ENCODE peak calls at places on chromosomes 1 and 21, in nine cellular contexts. Z is prostate gland, V is GM23338, S is sigmoid colon, N is stomach, W is vagina, C is transverse colon, H is HL-60, R is Panc1. B is an unnamed sample.

GRCh38 chr1:117342397-117342796 is 24.9 kb upstream of the MAN1A2 start:
- DNase-seq in Z (no peak), S (no peak), V (no peak), W (no peak), C (no peak), H (no peak), N (no peak), R (no peak), B (no peak)

GRCh38 chr1:38476111-38476783 is 383.3 kb downstream of the RRAGC start:
- DNase-seq in S (no peak), V (peak; percentile 75), R (no peak), C (no peak), W (peak; percentile 27), H (no peak), Z (no peak), N (no peak), B (no peak)

GRCh38 chr1:161840363-161840762 is 74.2 kb downstream of the ATF6 start:
- DNase-seq in N (no peak), V (no peak), Z (no peak), C (no peak), W (no peak), S (no peak), R (no peak), H (no peak), B (no peak)

GRCh38 chr1:15076807-15077206 is 76.7 kb upstream of the TMEM51 start:
- DNase-seq in W (no peak), Z (no peak), S (no peak), N (no peak), H (no peak), C (no peak), R (no peak), V (no peak), B (no peak)

GRCh38 chr1:223289621-223290020 is 74.4 kb downstream of the SUSD4 start:
- DNase-seq in C (no peak), W (no peak), N (no peak), V (no peak), H (no peak), S (no peak), R (no peak), Z (no peak), B (no peak)

GRCh38 chr1:27137022-27137542 is 17.8 kb downstream of the SLC9A1 start:
- DNase-seq in N (peak; percentile 74), W (no peak), S (peak; percentile 76), R (no peak), C (peak; percentile 67), V (peak; percentile 55), Z (no peak), H (peak; percentile 95), B (peak; percentile 42)

GRCh38 chr1:211643324-211644212 is 31.9 kb downstream of the NEK2 start:
- DNase-seq in R (no peak), Z (peak; percentile 82), V (no peak), C (peak; percentile 77), S (no peak), W (no peak), H (no peak), N (peak; percentile 86), B (peak; percentile 89)

GRCh38 chr1:89254658-89255287 is 17.9 kb downstream of the GBP5 start:
- DNase-seq in R (no peak), W (no peak), C (no peak), N (no peak), V (no peak), H (no peak), S (no peak), Z (no peak), B (no peak)

GRCh38 chr1:117067528-117068370 is 7.6 kb downstream of the TTF2 start:
- DNase-seq in S (peak; percentile 79), N (peak; percentile 65), H (peak; percentile 43), W (no peak), V (peak; percentile 64), Z (peak; percentile 34), R (no peak), C (peak; percentile 51), B (no peak)

GRCh38 chr1:51326839-51327238 is 3.5 kb downstream of the TTC39A start:
- DNase-seq in C (no peak), H (no peak), N (no peak), V (no peak), S (no peak), Z (no peak), R (no peak), W (no peak), B (no peak)

GRCh38 chr1:52670599-52670998 is 27.5 kb downstream of the COA7 start:
- DNase-seq in V (no peak), H (no peak), C (no peak), Z (no peak), S (no peak), N (no peak), W (no peak), R (no peak), B (no peak)

GRCh38 chr21:20260124-20260523 is 738.1 kb upstream of the NCAM2 start:
- DNase-seq in C (no peak), H (no peak), V (no peak), W (no peak), S (no peak), N (no peak), Z (no peak), R (no peak), B (no peak)
- H3K4me3 ChIP-seq in C (no peak overlapping the region), H (no peak overlapping the region), V (no peak overlapping the region), W (no peak overlapping the region), S (no peak overlapping the region), N (no peak overlapping the region), Z (no peak overlapping the region), R (no peak overlapping the region), B (no peak overlapping the region)

GRCh38 chr1:167628754-167629515 is 1.1 kb upstream of the RCSD1 start:
- DNase-seq in C (no peak), R (no peak), S (no peak), V (peak; percentile 43), N (no peak), Z (no peak), H (no peak), W (peak; percentile 70), B (no peak)

GRCh38 chr1:167627865-167628641 is 2.0 kb upstream of the RCSD1 start:
- DNase-seq in R (no peak), V (no peak), C (peak; percentile 67), W (no peak), N (peak; percentile 60), Z (no peak), S (no peak), H (peak; percentile 95), B (no peak)

GRCh38 chr1:167625040-167625823 is 4.8 kb upstream of the RCSD1 start:
- DNase-seq in V (no peak), N (no peak), S (no peak), C (no peak), Z (no peak), R (no peak), W (no peak), H (no peak), B (no peak)

GRCh38 chr1:167629681-167630567 is at the start of gene RCSD1:
- DNase-seq in Z (no peak), W (peak; percentile 62), H (peak; percentile 75), S (no peak), V (peak; percentile 45), C (peak; percentile 56), N (peak; percentile 47), R (no peak), B (no peak)

GRCh38 chr1:167627615-167627864 is 2.5 kb upstream of the RCSD1 start:
- DNase-seq in V (no peak), R (no peak), C (no peak), N (no peak), H (peak; percentile 75), W (no peak), S (no peak), Z (no peak), B (no peak)
- H3K27me3 ChIP-seq in V (peaks cover 48% of the 10 kb centered on the region), R (no peaks in the 10 kb centered on the region), C (peaks cover 22% of the 10 kb centered on the region), N (peaks cover 18% of the 10 kb centered on the region), H (no peaks in the 10 kb centered on the region), W (no peaks in the 10 kb centered on the region), S (no peaks in the 10 kb centered on the region), Z (no peaks in the 10 kb centered on the region), B (no peaks in the 10 kb centered on the region)

DNA sequence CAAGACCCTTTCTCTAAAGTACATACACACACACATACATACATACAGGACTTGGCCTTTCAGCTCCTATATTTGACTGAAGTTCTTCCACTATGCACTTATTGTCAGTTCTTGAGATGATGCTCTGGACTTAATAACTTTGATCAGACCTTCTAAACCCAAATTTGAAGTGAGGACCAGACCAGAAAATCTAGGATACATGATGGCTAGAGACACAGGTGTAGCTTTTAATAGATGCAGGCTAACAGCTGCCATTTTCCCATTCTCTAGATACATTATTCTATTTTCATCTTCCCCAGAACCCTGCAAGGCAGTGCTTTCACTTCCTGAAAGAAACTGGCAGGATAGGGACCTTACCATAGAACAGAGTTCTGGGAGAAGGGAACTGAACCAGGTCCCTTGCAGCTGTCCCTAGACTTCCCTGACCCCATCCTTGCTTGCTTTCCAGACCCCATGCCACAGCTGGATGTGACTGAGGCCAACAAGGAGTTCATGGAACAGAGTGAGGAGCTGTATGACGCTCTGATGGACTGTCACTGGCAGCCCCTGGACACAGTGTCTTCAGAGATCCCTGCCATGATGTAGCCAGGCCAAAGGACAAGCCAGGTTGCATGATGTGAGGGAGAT is 14.9 kb upstream of the RAB42 start:
- DNase-seq in S (no peak), R (no peak), V (peak; percentile 17), N (no peak), W (no peak), C (no peak), Z (no peak), H (peak; percentile 4), B (no peak)
- TF ChIP-seq POLR2AphosphoS5 in S (no peak), R (peak; percentile 21), V (peak; percentile 84), N (no peak), W (no peak), C (no peak), Z (no peak), H (peak; percentile 82), B (no peak)

GRCh38 chr1:3746784-3747521 is 5.3 kb upstream of the CCDC27 start:
- DNase-seq in R (peak; percentile 28), N (peak; percentile 93), V (peak; percentile 95), Z (peak; percentile 72), H (peak; percentile 81), S (peak; percentile 93), C (peak; percentile 87), W (no peak), B (peak; percentile 78)

GRCh38 chr1:3747522-3747848 is 4.8 kb upstream of the CCDC27 start:
- DNase-seq in N (no peak), Z (no peak), R (no peak), S (no peak), W (no peak), V (no peak), H (no peak), C (no peak), B (no peak)

GRCh38 chr1:3749512-3749911 is 2.7 kb upstream of the CCDC27 start:
- DNase-seq in W (no peak), C (no peak), V (no peak), Z (no peak), R (no peak), N (no peak), S (no peak), H (no peak), B (no peak)

GRCh38 chr1:3746389-3746783 is 5.9 kb upstream of the CCDC27 start:
- DNase-seq in N (no peak), S (no peak), W (no peak), Z (no peak), H (no peak), V (peak; percentile 86), C (no peak), R (no peak), B (no peak)

GRCh38 chr1:3747903-3748302 is 4.3 kb upstream of the CCDC27 start:
- DNase-seq in Z (no peak), R (no peak), N (no peak), W (no peak), S (no peak), V (no peak), H (no peak), C (no peak), B (no peak)
- H3K4me3 ChIP-seq in Z (no peak overlapping the region), R (peak overlapping the region; percentile 77), N (peak overlapping the region; percentile 72), W (peak overlapping the region; percentile 85), S (peak overlapping the region; percentile 57), V (no peak overlapping the region), H (no peak overlapping the region), C (no peak overlapping the region), B (peak overlapping the region; percentile 82)

GRCh38 chr1:109768335-109768650 is 4.6 kb upstream of the EPS8L3 start:
- DNase-seq in V (no peak), Z (no peak), S (no peak), N (peak; percentile 16), R (no peak), H (no peak), W (no peak), C (peak; percentile 3), B (no peak)
- H3K27me3 ChIP-seq in V (no peaks in the 10 kb centered on the region), Z (no peaks in the 10 kb centered on the region), S (no peaks in the 10 kb centered on the region), N (no peaks in the 10 kb centered on the region), R (no peaks in the 10 kb centered on the region), H (no peaks in the 10 kb centered on the region), W (no peaks in the 10 kb centered on the region), C (no peaks in the 10 kb centered on the region), B (no peaks in the 10 kb centered on the region)